ENCODE peak calls at places on chromosomes 16 and 17, in ten cellular contexts. J, L, S, U, N, Z, T, V, H and Y are unnamed samples.

GRCh38 chr17:78781339-78782304 is at the start of gene CYTH1:
- DNase-seq in J (peak; percentile 79), L (no peak), S (peak; percentile 45), U (peak; percentile 64), N (no peak), Z (no peak), T (peak; percentile 60), V (peak; percentile 46), H (no peak), Y (peak; percentile 57)

GRCh38 chr17:77968788-77969187 is 10.3 kb downstream of the TNRC6C start:
- DNase-seq in J (no peak), L (no peak), S (no peak), U (no peak), N (no peak), Z (no peak), T (no peak), V (no peak), H (no peak), Y (no peak)

GRCh38 chr16:12089492-12090161 is 113.1 kb downstream of the SNX29 start:
- DNase-seq in J (peak; percentile 65), L (peak; percentile 81), S (peak; percentile 67), U (no peak), N (no peak), Z (peak; percentile 51), T (peak; percentile 69), V (peak; percentile 11), H (no peak), Y (no peak)

GRCh38 chr16:31707743-31708335 is 165.8 kb upstream of the ZNF267 start:
- DNase-seq in J (no peak), L (no peak), S (no peak), U (no peak), N (no peak), Z (no peak), T (no peak), V (no peak), H (no peak), Y (peak; percentile 27)

GRCh38 chr17:40912506-40913220 is 24.8 kb downstream of the KRT23 start:
- DNase-seq in J (no peak), L (no peak), S (no peak), U (no peak), N (no peak), Z (no peak), T (no peak), V (no peak), H (no peak), Y (no peak)

GRCh38 chr16:79409970-79410369 is 190.6 kb downstream of the MAF start:
- DNase-seq in J (no peak), L (no peak), S (no peak), U (no peak), N (no peak), Z (no peak), T (no peak), V (no peak), H (no peak), Y (no peak)

GRCh38 chr17:45580914-45581313 is 90.4 kb upstream of the PLEKHM1 start:
- DNase-seq in J (no peak), L (no peak), S (no peak), U (no peak), N (no peak), Z (no peak), T (no peak), V (no peak), H (no peak), Y (no peak)

GRCh38 chr17:39665642-39666221 is 583 bp downstream of the TCAP start:
- DNase-seq in J (peak; percentile 70), L (no peak), S (no peak), U (no peak), N (no peak), Z (no peak), T (no peak), V (peak; percentile 23), H (no peak), Y (no peak)

GRCh38 chr16:68374251-68374805 is 63.5 kb downstream of the PRMT7 start:
- DNase-seq in J (no peak), L (no peak), S (no peak), U (no peak), N (no peak), Z (no peak), T (peak; percentile 76), V (no peak), H (peak; percentile 80), Y (no peak)

GRCh38 chr16:26569793-26570192 is 496.9 kb upstream of the C16orf82 start:
- DNase-seq in J (no peak), L (no peak), S (no peak), U (no peak), N (no peak), Z (no peak), T (peak; percentile 19), V (no peak), H (peak; percentile 26), Y (no peak)

GRCh38 chr16:54239441-54239840 is 47.1 kb downstream of the IRX3 start:
- DNase-seq in J (no peak), L (no peak), S (no peak), U (no peak), N (no peak), Z (no peak), T (no peak), V (no peak), H (no peak), Y (no peak)

GRCh38 chr16:11914210-11914758 is 1.5 kb downstream of the GSPT1 start:
- DNase-seq in J (no peak), L (no peak), S (no peak), U (no peak), N (no peak), Z (no peak), T (no peak), V (no peak), H (no peak), Y (no peak)

GRCh38 chr16:89373355-89374110 is 116.8 kb downstream of the ANKRD11 start:
- DNase-seq in J (peak; percentile 89), L (peak; percentile 55), S (no peak), U (no peak), N (no peak), Z (no peak), T (no peak), V (peak; percentile 55), H (peak; percentile 71), Y (no peak)

GRCh38 chr17:45429338-45430005 is 3.2 kb downstream of the ARHGAP27 start:
- DNase-seq in J (no peak), L (no peak), S (peak; percentile 64), U (no peak), N (no peak), Z (no peak), T (peak; percentile 60), V (no peak), H (no peak), Y (no peak)

GRCh38 chr16:3550851-3551847 is 26.1 kb downstream of the NLRC3 start:
- DNase-seq in J (no peak), L (no peak), S (no peak), U (no peak), N (no peak), Z (no peak), T (no peak), V (no peak), H (no peak), Y (no peak)

GRCh38 chr16:30372725-30373124 is 1.9 kb upstream of the MYL11 start:
- DNase-seq in J (no peak), L (no peak), S (no peak), U (no peak), N (no peak), Z (no peak), T (no peak), V (no peak), H (no peak), Y (no peak)
- H3K27ac ChIP-seq in J (no peak overlapping the region), L (no peak overlapping the region), S (no peak overlapping the region), U (no peak overlapping the region), N (no peak overlapping the region), Z (no peak overlapping the region), T (peak overlapping the region; percentile 93), V (peak overlapping the region; percentile 100), H (peak overlapping the region; percentile 97), Y (no peak overlapping the region)

GRCh38 chr17:57113656-57114055 is 28.6 kb downstream of the AKAP1 start:
- DNase-seq in J (no peak), L (no peak), S (no peak), U (no peak), N (no peak), Z (no peak), T (no peak), V (no peak), H (no peak), Y (no peak)
- H3K27ac ChIP-seq in J (peak overlapping the region; percentile 32), L (no peak overlapping the region), S (no peak overlapping the region), U (no peak overlapping the region), N (no peak overlapping the region), Z (no peak overlapping the region), T (no peak overlapping the region), V (no peak overlapping the region), H (no peak overlapping the region), Y (no peak overlapping the region)

GRCh38 chr17:80890551-80890930 is 101.1 kb upstream of the CHMP6 start:
- DNase-seq in J (no peak), L (no peak), S (no peak), U (peak; percentile 46), N (no peak), Z (no peak), T (no peak), V (no peak), H (no peak), Y (no peak)
- H3K27ac ChIP-seq in J (peak overlapping the region; percentile 71), L (peak overlapping the region; percentile 94), S (no peak overlapping the region), U (peak overlapping the region; percentile 84), N (no peak overlapping the region), Z (peak overlapping the region; percentile 85), T (no peak overlapping the region), V (no peak overlapping the region), H (peak overlapping the region; percentile 61), Y (no peak overlapping the region)

GRCh38 chr16:1046271-1046955 is 26.1 kb upstream of the SSTR5 start:
- DNase-seq in J (no peak), L (no peak), S (no peak), U (no peak), N (no peak), Z (no peak), T (no peak), V (peak; percentile 90), H (peak; percentile 84), Y (no peak)

GRCh38 chr16:1048442-1049112 is 24.0 kb upstream of the SSTR5 start:
- DNase-seq in J (no peak), L (peak; percentile 16), S (peak; percentile 39), U (no peak), N (no peak), Z (no peak), T (peak; percentile 83), V (peak; percentile 76), H (peak; percentile 83), Y (no peak)

GRCh38 chr16:1049113-1049975 is 23.2 kb upstream of the SSTR5 start:
- DNase-seq in J (no peak), L (no peak), S (no peak), U (no peak), N (no peak), Z (no peak), T (no peak), V (no peak), H (no peak), Y (no peak)

GRCh38 chr16:1047123-1047522 is 25.4 kb upstream of the SSTR5 start:
- DNase-seq in J (no peak), L (no peak), S (no peak), U (no peak), N (no peak), Z (no peak), T (no peak), V (no peak), H (no peak), Y (no peak)

DNA sequence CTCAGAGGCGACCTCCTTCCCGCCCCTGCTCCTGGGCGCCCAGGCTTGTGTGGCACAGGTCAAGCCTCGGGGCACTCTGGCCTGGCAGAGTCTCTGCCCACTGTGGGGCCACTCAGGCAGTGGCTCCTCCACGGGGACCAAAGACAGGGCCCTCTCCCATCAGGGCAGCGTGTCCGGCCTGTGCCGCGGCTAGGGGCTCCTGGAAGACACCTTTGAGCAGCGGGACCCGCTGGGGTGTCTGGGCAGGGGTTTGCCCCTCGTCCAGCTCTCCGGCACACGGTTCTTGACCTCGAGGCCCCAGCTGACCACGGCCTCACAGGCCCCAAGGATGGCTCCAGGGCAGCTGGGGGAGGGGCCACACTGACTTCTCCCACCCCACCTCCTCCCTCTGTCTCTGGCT is 24.7 kb upstream of the SSTR5 start:
- DNase-seq in J (no peak), L (no peak), S (no peak), U (no peak), N (no peak), Z (no peak), T (no peak), V (no peak), H (no peak), Y (no peak)
- H3K27ac ChIP-seq in J (no peak overlapping the region), L (no peak overlapping the region), S (no peak overlapping the region), U (no peak overlapping the region), N (no peak overlapping the region), Z (no peak overlapping the region), T (no peak overlapping the region), V (peak overlapping the region; percentile 92), H (peak overlapping the region; percentile 84), Y (no peak overlapping the region)